ENCODE peak calls at places on chromosomes 1 and 21, in six cellular contexts. Y is central memory CD4-positive, alpha-beta T cell; O is GM23248; V is T-helper 9 cell; A is choroid plexus epithelial cell; D is stimulated activated CD8-positive, alpha-beta memory T cell treated with anti-CD3 and anti-CD28 coated beads, Interleukin-4, amount 100 ng/mL, for 1 hour. X is an unnamed sample.

GRCh38 chr1:32242341-32242851 is 4.6 kb upstream of the FAM167B start:
- DNase-seq in Y (no peak), A (peak), V (no peak), O (peak), D (no peak), X (no peak)

GRCh38 chr21:38825269-38825668 is 19.5 kb downstream of the ETS2 start:
- DNase-seq in V (no peak), Y (no peak), A (no peak), D (no peak), O (no peak), X (no peak)

GRCh38 chr1:55386456-55386855 is 171.3 kb upstream of the USP24 start:
- DNase-seq in D (no peak), A (no peak), O (no peak), V (no peak), Y (no peak), X (no peak)

GRCh38 chr1:39501666-39502065 is 10.2 kb downstream of the BMP8A start:
- DNase-seq in V (no peak), Y (no peak), A (no peak), O (peak), D (no peak), X (no peak)

GRCh38 chr1:159866066-159866465 is 3.6 kb upstream of the VSIG8 start:
- DNase-seq in O (no peak), D (no peak), Y (no peak), V (no peak), A (no peak), X (no peak)

GRCh38 chr1:206538086-206538781 is 30.9 kb downstream of the RASSF5 start:
- DNase-seq in O (no peak), Y (no peak), D (no peak), V (no peak), A (no peak), X (no peak)

GRCh38 chr1:110756506-110756905 is 81.8 kb upstream of the KCNA3 start:
- DNase-seq in Y (no peak), A (no peak), V (no peak), D (no peak), O (no peak), X (no peak)

GRCh38 chr1:109547412-109548320 is 749 bp upstream of the GNAI3 start:
- DNase-seq in D (no peak), O (peak), Y (peak), V (no peak), A (peak), X (no peak)

GRCh38 chr1:51755437-51755836 is 123.1 kb downstream of the NRDC start:
- DNase-seq in O (no peak), Y (no peak), A (no peak), V (no peak), D (no peak), X (no peak)

GRCh38 chr1:192858456-192858855 is 49.6 kb downstream of the RGS2 start:
- DNase-seq in D (no peak), Y (no peak), A (no peak), V (no peak), O (no peak), X (no peak)

GRCh38 chr1:111989531-111990025 is at the start of gene KCND3:
- DNase-seq in A (peak), Y (no peak), O (peak), V (no peak), D (no peak), X (no peak)

GRCh38 chr1:41783189-41783639 is 135.5 kb downstream of the HIVEP3 start:
- DNase-seq in D (no peak), A (peak), V (no peak), Y (no peak), O (peak), X (no peak)

GRCh38 chr1:44327679-44328491 is 27.2 kb downstream of the ERI3 start:
- DNase-seq in V (no peak), A (peak), D (no peak), O (peak), Y (no peak), X (no peak)

GRCh38 chr1:85225624-85226380 is 25.0 kb upstream of the SYDE2 start:
- DNase-seq in O (peak), V (no peak), D (no peak), Y (no peak), A (peak), X (no peak)

GRCh38 chr1:227892930-227893695 is 54.6 kb downstream of the WNT9A start:
- DNase-seq in O (no peak), V (no peak), Y (no peak), D (no peak), A (no peak), X (no peak)

GRCh38 chr1:92310185-92310597 is 11.3 kb downstream of the RPAP2 start:
- DNase-seq in O (peak), V (no peak), D (no peak), Y (peak), A (peak), X (no peak)

GRCh38 chr1:84665703-84666317 is 24.5 kb downstream of the SSX2IP start:
- DNase-seq in O (peak), A (peak), Y (no peak), D (no peak), V (no peak), X (no peak)

GRCh38 chr1:167107456-167107855 is 13.6 kb downstream of the STYXL2 start:
- DNase-seq in V (no peak), Y (no peak), D (no peak), A (peak), O (peak), X (no peak)

GRCh38 chr1:16237343-16237830 is 404 bp upstream of the CPLANE2 start:
- DNase-seq in A (no peak), O (peak), D (no peak), V (no peak), Y (no peak), X (no peak)

GRCh38 chr1:155322571-155322952 is 1.9 kb downstream of the RUSC1 start:
- DNase-seq in Y (no peak), D (no peak), V (no peak), A (peak), O (peak), X (no peak)

GRCh38 chr1:44407430-44408180 is 2.5 kb downstream of the RNF220 start:
- DNase-seq in Y (no peak), D (no peak), V (no peak), O (no peak), A (no peak), X (no peak)

GRCh38 chr1:161978011-161978790 is 45.5 kb downstream of the OLFML2B start:
- DNase-seq in Y (no peak), D (no peak), O (peak), A (no peak), V (no peak), X (no peak)

X was measured in T-helper 22 cell.